ENCODE peak calls at places on chromosomes 16 and 17, in five cellular contexts. Z is astrocyte of the cerebellum, F is Peyer's patch, W is prostate gland, Q is amniotic epithelial cell. C is an unnamed sample.

GRCh38 chr17:75679706-75680201 is 12.6 kb downstream of the SAP30BP start:
- DNase-seq in Z (no peak), F (peak), W (peak), Q (peak), C (peak)

GRCh38 chr16:67470314-67470713 is 10.6 kb downstream of the ATP6V0D1 start:
- DNase-seq in Z (no peak), F (peak), W (peak), Q (no peak), C (no peak)

GRCh38 chr16:84885024-84885910 is 65.5 kb downstream of the CRISPLD2 start:
- DNase-seq in Z (no peak), F (no peak), W (peak), Q (no peak), C (peak)

GRCh38 chr16:88810868-88811599 is 694 bp downstream of the APRT start:
- DNase-seq in Z (no peak), F (peak), W (peak), Q (peak), C (peak)

GRCh38 chr17:78144736-78145641 is 1.2 kb upstream of the C17orf99 start:
- DNase-seq in Z (no peak), F (peak), W (no peak), Q (no peak), C (no peak)

GRCh38 chr16:15988268-15989013 is 39.0 kb downstream of the ABCC1 start:
- DNase-seq in Z (no peak), F (no peak), W (no peak), Q (peak), C (peak)

GRCh38 chr16:56915311-56916105 is 16.4 kb upstream of the HERPUD1 start:
- DNase-seq in Z (peak), F (no peak), W (peak), Q (no peak), C (peak)

GRCh38 chr17:828761-829160 is 46.6 kb downstream of the MRM3 start:
- DNase-seq in Z (peak), F (no peak), W (no peak), Q (peak), C (no peak)

GRCh38 chr16:51276335-51276734 is 125.3 kb upstream of the SALL1 start:
- DNase-seq in Z (no peak), F (no peak), W (no peak), Q (no peak), C (no peak)

GRCh38 chr16:50841081-50841886 is 99.4 kb downstream of the CYLD start:
- DNase-seq in Z (no peak), F (no peak), W (no peak), Q (no peak), C (peak)

GRCh38 chr16:88964636-88965035 is 12.4 kb downstream of the CBFA2T3 start:
- DNase-seq in Z (no peak), F (no peak), W (no peak), Q (no peak), C (no peak)

GRCh38 chr17:29090746-29091395 is 47.9 kb downstream of the PIPOX start:
- DNase-seq in Z (no peak), F (no peak), W (no peak), Q (no peak), C (no peak)

GRCh38 chr16:64440421-64440831 is 681.4 kb downstream of the CDH11 start:
- DNase-seq in Z (peak), F (no peak), W (no peak), Q (peak), C (peak)

GRCh38 chr16:81394416-81394815 is 50.2 kb upstream of the CMIP start:
- DNase-seq in Z (no peak), F (no peak), W (no peak), Q (no peak), C (no peak)

GRCh38 chr17:45314761-45315549 is 1.9 kb downstream of the MAP3K14 start:
- DNase-seq in Z (no peak), F (no peak), W (no peak), Q (no peak), C (no peak)

GRCh38 chr16:79613009-79613408 is 12.5 kb upstream of the MAF start:
- DNase-seq in Z (no peak), F (no peak), W (no peak), Q (no peak), C (no peak)

C was measured in iris pigment epithelial cell.